ENCODE peak calls at places on chromosomes 7 and 10, in four cellular contexts. F, U, A and O are unnamed samples.

GRCh38 chr10:79437111-79437814 is 8.2 kb downstream of the ZCCHC24 start:
- DNase-seq in A (no peak), U (no peak), F (no peak), O (no peak)

GRCh38 chr10:69855346-69856163 is 53.8 kb downstream of the COL13A1 start:
- DNase-seq in U (no peak), A (no peak), F (no peak), O (peak; percentile 44)

GRCh38 chr7:46672861-46673260 is 751.8 kb upstream of the IGFBP3 start:
- DNase-seq in A (no peak), F (no peak), U (no peak), O (no peak)

GRCh38 chr7:37971491-37971890 is 51.1 kb downstream of the EPDR1 start:
- DNase-seq in U (no peak), A (no peak), F (no peak), O (peak; percentile 63)

GRCh38 chr10:51542863-51543262 is 156.5 kb downstream of the CSTF2T start:
- DNase-seq in U (no peak), A (no peak), F (no peak), O (no peak)

GRCh38 chr10:11643039-11643438 is 31.6 kb upstream of the USP6NL start:
- DNase-seq in A (no peak), F (no peak), U (no peak), O (no peak)

GRCh38 chr10:115827650-115828049 is 445.4 kb downstream of the GFRA1 start:
- DNase-seq in F (no peak), A (no peak), U (no peak), O (peak; percentile 23)

GRCh38 chr10:130542761-130543160 is 406.6 kb downstream of the GLRX3 start:
- DNase-seq in A (no peak), U (no peak), F (no peak), O (no peak)

GRCh38 chr7:51850141-51850540 is 533.5 kb upstream of the COBL start:
- DNase-seq in A (no peak), F (no peak), U (no peak), O (no peak)

GRCh38 chr7:49093218-49093617 is 168.9 kb downstream of the CDC14C start:
- DNase-seq in F (no peak), A (no peak), U (no peak), O (no peak)

GRCh38 chr7:16347461-16348192 is 73.7 kb downstream of the CRPPA start:
- DNase-seq in A (no peak), F (no peak), U (no peak), O (peak; percentile 35)

GRCh38 chr10:96250349-96250748 is 21.0 kb downstream of the BLNK start:
- DNase-seq in F (no peak), U (no peak), A (no peak), O (no peak)

GRCh38 chr10:120897343-120897742 is 46.2 kb downstream of the WDR11 start:
- DNase-seq in A (no peak), U (no peak), F (no peak), O (peak; percentile 51)

GRCh38 chr10:88555190-88555894 is 27.8 kb downstream of the RNLS start:
- DNase-seq in U (no peak), A (no peak), F (no peak), O (no peak)

GRCh38 chr7:5643280-5643679 is 138.2 kb downstream of the RNF216 start:
- DNase-seq in U (no peak), A (peak; percentile 56), F (peak; percentile 13), O (no peak)

GRCh38 chr7:135616136-135616535 is 46.2 kb upstream of the STMP1 start:
- DNase-seq in U (no peak), A (no peak), F (no peak), O (no peak)

GRCh38 chr10:543862-544822 is 145.3 kb downstream of the DIP2C start:
- DNase-seq in A (no peak), F (no peak), U (no peak), O (peak; percentile 31)

GRCh38 chr10:80924063-80924952 is 386.6 kb downstream of the SH2D4B start:
- DNase-seq in F (peak; percentile 51), U (peak; percentile 42), A (no peak), O (peak; percentile 37)

GRCh38 chr7:30366606-30367005 is 82.2 kb downstream of the ZNRF2 start:
- DNase-seq in F (no peak), A (no peak), U (no peak), O (peak; percentile 49)

GRCh38 chr7:50203521-50203920 is 101.0 kb upstream of the IKZF1 start:
- DNase-seq in U (no peak), A (no peak), F (no peak), O (no peak)

GRCh38 chr10:132054564-132054963 is 11.2 kb upstream of the JAKMIP3 start:
- DNase-seq in F (no peak), U (no peak), A (no peak), O (no peak)

GRCh38 chr7:134637934-134638719 is 8.5 kb upstream of the BPGM start:
- DNase-seq in A (no peak), U (no peak), F (no peak), O (no peak)

GRCh38 chr7:30926323-30926722 is 14.7 kb downstream of the AQP1 start:
- DNase-seq in F (no peak), U (no peak), A (peak; percentile 29), O (no peak)

GRCh38 chr7:36606442-36607205 is 117.7 kb downstream of the AOAH start:
- DNase-seq in F (no peak), U (no peak), A (no peak), O (no peak)
- H3K4me3 ChIP-seq in F (no peak overlapping the region), U (no peak overlapping the region), A (no peak overlapping the region), O (no peak overlapping the region)

GRCh38 chr10:71283410-71283809 is 35.6 kb upstream of the SLC29A3 start:
- DNase-seq in A (no peak), U (no peak), F (no peak), O (no peak)
- TF ChIP-seq CTCF in A (no peak), U (no peak), F (no peak), O (no peak)

GRCh38 chr7:106217089-106217542 is 67.7 kb downstream of the NAMPT start:
- DNase-seq in A (peak; percentile 94), F (peak; percentile 64), U (no peak), O (peak; percentile 63)
- H3K4me3 ChIP-seq in A (peak overlapping the region; percentile 33), F (peak overlapping the region; percentile 24), U (no peak overlapping the region), O (peak overlapping the region; percentile 31)

DNA sequence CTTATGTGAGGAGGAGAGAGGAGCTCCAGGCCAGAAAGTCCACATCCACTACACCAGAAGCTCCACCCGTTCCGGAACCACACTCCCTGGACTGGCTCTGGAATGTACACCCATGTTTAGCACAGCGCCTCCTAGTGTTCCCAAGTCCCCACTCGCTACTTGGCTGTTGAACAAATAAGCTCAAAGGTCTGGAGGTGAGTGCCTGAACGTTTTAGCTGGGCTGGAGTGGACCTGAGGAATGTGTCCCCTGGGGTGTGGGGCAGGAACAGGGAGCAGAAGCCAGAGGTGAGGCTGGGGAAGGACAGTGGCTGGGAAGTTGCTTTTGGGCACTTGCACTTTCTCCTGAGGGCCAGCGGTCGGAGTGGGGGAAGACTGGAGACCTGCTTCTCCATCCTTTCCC is 164.1 kb upstream of the CDCA7L start:
- DNase-seq in U (peak; percentile 26), A (no peak), F (peak; percentile 48), O (peak; percentile 53)
- TF ChIP-seq CTCF in U (no peak), A (no peak), F (no peak), O (peak; percentile 48)

GRCh38 chr10:14810969-14811953 is 26.6 kb downstream of the CDNF start:
- DNase-seq in A (no peak), F (no peak), U (peak; percentile 26), O (no peak)
- H3K4me3 ChIP-seq in A (no peak overlapping the region), F (no peak overlapping the region), U (no peak overlapping the region), O (no peak overlapping the region)

DNA sequence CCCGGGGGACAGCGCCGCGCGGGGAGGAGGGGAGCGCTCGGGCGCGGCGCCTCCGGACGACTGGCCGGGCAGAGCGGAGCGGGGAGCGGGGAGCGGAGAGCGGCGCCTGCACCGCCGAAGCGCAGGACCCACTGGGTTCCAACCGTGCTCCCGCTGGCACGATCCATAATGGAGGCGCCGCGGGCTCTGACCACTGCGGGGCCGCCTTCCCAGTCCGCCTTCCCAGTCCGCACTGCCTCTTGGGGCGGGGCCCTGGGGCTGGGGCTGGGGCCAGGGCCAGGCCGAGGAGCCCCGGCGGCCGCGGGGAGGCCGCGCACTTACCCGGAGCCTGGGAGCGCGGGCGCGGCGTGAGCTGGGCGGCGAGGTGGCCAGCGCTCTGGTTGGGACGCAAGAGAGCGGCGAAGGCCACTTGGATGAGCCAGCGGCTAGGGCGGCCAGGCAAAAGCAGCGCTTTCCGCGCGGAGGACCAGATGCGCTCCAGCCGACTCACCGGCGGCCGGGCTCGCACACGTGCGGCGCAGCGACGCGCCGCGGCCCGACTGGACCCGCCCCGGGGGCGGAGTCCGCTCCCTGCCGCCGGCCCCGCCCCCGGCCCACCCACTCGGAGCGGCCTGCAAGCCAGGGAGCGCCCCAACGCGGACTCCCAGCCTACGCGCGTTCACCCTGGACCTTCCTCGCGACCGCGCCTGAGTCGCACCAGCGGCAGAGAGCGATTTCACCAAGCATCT is at the start of gene PUS7:
- DNase-seq in A (peak; percentile 90), F (peak; percentile 91), U (peak; percentile 92), O (peak; percentile 82)
- TF ChIP-seq CTCF in A (no peak), F (no peak), U (no peak), O (no peak)

GRCh38 chr7:87152897-87153641 is 816 bp downstream of the DMTF1 start:
- DNase-seq in F (peak; percentile 7), U (peak; percentile 39), A (peak; percentile 29), O (peak; percentile 50)

GRCh38 chr7:87154166-87154565 is 1.9 kb downstream of the DMTF1 start:
- DNase-seq in A (no peak), F (no peak), U (peak; percentile 30), O (no peak)

GRCh38 chr7:87155788-87156187 is 3.5 kb downstream of the DMTF1 start:
- DNase-seq in F (no peak), U (peak; percentile 61), A (no peak), O (no peak)

GRCh38 chr7:87156709-87157108 is 4.5 kb downstream of the DMTF1 start:
- DNase-seq in A (no peak), F (no peak), U (no peak), O (peak; percentile 47)

GRCh38 chr7:87154569-87154968 is 2.3 kb downstream of the DMTF1 start:
- DNase-seq in F (no peak), U (no peak), A (no peak), O (no peak)
- H3K4me3 ChIP-seq in F (peak overlapping the region; percentile 61), U (peak overlapping the region; percentile 93), A (peak overlapping the region; percentile 71), O (peak overlapping the region; percentile 83)

GRCh38 chr10:119652361-119652760 is 1.2 kb downstream of the BAG3 start:
- DNase-seq in F (peak; percentile 68), U (peak; percentile 46), A (no peak), O (peak; percentile 74)
- TF ChIP-seq CTCF in F (peak; percentile 35), U (peak; percentile 71), A (peak; percentile 23), O (peak; percentile 37)